ENCODE peak calls at places on chromosomes 16 and 17, in ten cellular contexts. One of them, this sample, is unnamed.

GRCh38 chr16:19346335-19346922 is 60.9 kb downstream of the CLEC19A start:
- DNase-seq in mesothelial cell of epicardium: no peak
- DNase-seq in chondrocyte: no peak
- DNase-seq in BE2C: no peak
- DNase-seq in heart right ventricle: no peak
- DNase-seq in AG09319: no peak
- DNase-seq in WTC11: no peak
- DNase-seq in SK-N-SH: no peak
- DNase-seq in Panc1: no peak
- DNase-seq in dorsolateral prefrontal cortex: no peak
- DNase-seq in this sample: no peak

GRCh38 chr17:81039854-81040758 is 5.2 kb downstream of the BAIAP2 start:
- DNase-seq in mesothelial cell of epicardium: no peak
- DNase-seq in chondrocyte: no peak
- DNase-seq in BE2C: peak
- DNase-seq in heart right ventricle: no peak
- DNase-seq in AG09319: no peak
- DNase-seq in WTC11: no peak
- DNase-seq in SK-N-SH: no peak
- DNase-seq in Panc1: no peak
- DNase-seq in dorsolateral prefrontal cortex: no peak
- DNase-seq in this sample: no peak

GRCh38 chr17:74464730-74465377 is 1.6 kb upstream of the CD300A start:
- DNase-seq in mesothelial cell of epicardium: no peak
- DNase-seq in chondrocyte: no peak
- DNase-seq in BE2C: no peak
- DNase-seq in heart right ventricle: no peak
- DNase-seq in AG09319: no peak
- DNase-seq in WTC11: no peak
- DNase-seq in SK-N-SH: no peak
- DNase-seq in Panc1: no peak
- DNase-seq in dorsolateral prefrontal cortex: no peak
- DNase-seq in this sample: no peak

GRCh38 chr17:57104461-57105175 is 19.6 kb downstream of the AKAP1 start:
- DNase-seq in mesothelial cell of epicardium: no peak
- DNase-seq in chondrocyte: no peak
- DNase-seq in BE2C: no peak
- DNase-seq in heart right ventricle: no peak
- DNase-seq in AG09319: no peak
- DNase-seq in WTC11: no peak
- DNase-seq in SK-N-SH: no peak
- DNase-seq in Panc1: no peak
- DNase-seq in dorsolateral prefrontal cortex: no peak
- DNase-seq in this sample: no peak

GRCh38 chr16:89873109-89873821 is at the start of gene TCF25:
- DNase-seq in mesothelial cell of epicardium: peak
- DNase-seq in chondrocyte: no peak
- DNase-seq in BE2C: peak
- DNase-seq in heart right ventricle: peak
- DNase-seq in AG09319: peak
- DNase-seq in WTC11: peak
- DNase-seq in SK-N-SH: peak
- DNase-seq in Panc1: peak
- DNase-seq in dorsolateral prefrontal cortex: peak
- DNase-seq in this sample: peak

GRCh38 chr17:60557805-60558204 is 31.8 kb upstream of the APPBP2 start:
- DNase-seq in mesothelial cell of epicardium: no peak
- DNase-seq in chondrocyte: no peak
- DNase-seq in BE2C: no peak
- DNase-seq in heart right ventricle: no peak
- DNase-seq in AG09319: no peak
- DNase-seq in WTC11: no peak
- DNase-seq in SK-N-SH: no peak
- DNase-seq in Panc1: no peak
- DNase-seq in dorsolateral prefrontal cortex: no peak
- DNase-seq in this sample: no peak

GRCh38 chr17:27651411-27652345 is 20.7 kb downstream of the LGALS9 start:
- DNase-seq in mesothelial cell of epicardium: no peak
- DNase-seq in chondrocyte: no peak
- DNase-seq in BE2C: peak
- DNase-seq in heart right ventricle: peak
- DNase-seq in AG09319: no peak
- DNase-seq in WTC11: peak
- DNase-seq in SK-N-SH: peak
- DNase-seq in Panc1: peak
- DNase-seq in dorsolateral prefrontal cortex: peak
- DNase-seq in this sample: peak

GRCh38 chr17:42252528-42253172 is 23.5 kb downstream of the STAT5B start:
- DNase-seq in mesothelial cell of epicardium: no peak
- DNase-seq in chondrocyte: no peak
- DNase-seq in BE2C: no peak
- DNase-seq in heart right ventricle: no peak
- DNase-seq in AG09319: no peak
- DNase-seq in WTC11: no peak
- DNase-seq in SK-N-SH: no peak
- DNase-seq in Panc1: peak
- DNase-seq in dorsolateral prefrontal cortex: no peak
- DNase-seq in this sample: no peak

GRCh38 chr17:75271955-75272847 is 1.2 kb upstream of the MIF4GD start:
- DNase-seq in mesothelial cell of epicardium: no peak
- DNase-seq in chondrocyte: no peak
- DNase-seq in BE2C: peak
- DNase-seq in heart right ventricle: peak
- DNase-seq in AG09319: no peak
- DNase-seq in WTC11: no peak
- DNase-seq in SK-N-SH: peak
- DNase-seq in Panc1: no peak
- DNase-seq in dorsolateral prefrontal cortex: no peak
- DNase-seq in this sample: no peak

GRCh38 chr16:4500283-4500682 is 24.1 kb downstream of the HMOX2 start:
- DNase-seq in mesothelial cell of epicardium: no peak
- DNase-seq in chondrocyte: no peak
- DNase-seq in BE2C: no peak
- DNase-seq in heart right ventricle: no peak
- DNase-seq in AG09319: no peak
- DNase-seq in WTC11: no peak
- DNase-seq in SK-N-SH: no peak
- DNase-seq in Panc1: no peak
- DNase-seq in dorsolateral prefrontal cortex: no peak
- DNase-seq in this sample: no peak

GRCh38 chr16:85037050-85037410 is 9.4 kb downstream of the KIAA0513 start:
- DNase-seq in mesothelial cell of epicardium: no peak
- DNase-seq in chondrocyte: no peak
- DNase-seq in BE2C: no peak
- DNase-seq in heart right ventricle: no peak
- DNase-seq in AG09319: no peak
- DNase-seq in WTC11: no peak
- DNase-seq in SK-N-SH: no peak
- DNase-seq in Panc1: peak
- DNase-seq in dorsolateral prefrontal cortex: no peak
- DNase-seq in this sample: no peak

DNA sequence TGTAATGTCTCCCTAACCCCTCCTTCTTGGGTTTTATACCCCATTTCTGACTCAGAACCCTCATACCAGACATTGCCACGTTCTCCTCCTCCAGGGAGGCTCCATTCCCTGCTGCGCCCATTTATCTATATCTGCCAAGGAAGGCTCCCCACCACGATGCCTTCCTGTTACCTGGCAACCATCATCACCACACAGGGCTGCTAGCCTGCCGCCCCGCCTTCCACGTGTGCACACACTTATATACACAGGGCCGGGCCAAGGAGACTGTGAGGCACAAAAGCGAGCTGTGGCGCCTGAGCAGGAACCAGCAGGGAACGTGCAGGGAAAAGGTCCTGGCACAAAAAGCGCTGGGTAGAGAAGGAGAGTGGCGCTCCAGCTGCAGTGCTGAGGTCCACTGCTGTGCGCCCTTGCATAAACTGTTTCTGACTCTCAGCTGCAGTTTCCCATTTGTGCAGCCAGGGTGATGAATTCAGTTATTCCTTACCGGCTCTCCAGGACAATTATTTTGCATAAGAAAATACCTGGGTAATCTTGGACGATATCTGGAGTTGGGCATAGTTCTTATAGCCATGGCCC is 261.7 kb downstream of the CBLN1 start:
- DNase-seq in mesothelial cell of epicardium: no peak
- DNase-seq in chondrocyte: no peak
- DNase-seq in BE2C: no peak
- DNase-seq in heart right ventricle: no peak
- DNase-seq in AG09319: no peak
- DNase-seq in WTC11: no peak
- DNase-seq in SK-N-SH: no peak
- DNase-seq in Panc1: no peak
- DNase-seq in dorsolateral prefrontal cortex: peak
- DNase-seq in this sample: no peak
- TF ChIP-seq CTCF in mesothelial cell of epicardium: no peak
- TF ChIP-seq CTCF in chondrocyte: no peak
- TF ChIP-seq CTCF in BE2C: no peak
- TF ChIP-seq CTCF in heart right ventricle: no peak
- TF ChIP-seq CTCF in AG09319: no peak
- TF ChIP-seq CTCF in WTC11: no peak
- TF ChIP-seq CTCF in SK-N-SH: no peak
- TF ChIP-seq CTCF in Panc1: no peak
- TF ChIP-seq CTCF in dorsolateral prefrontal cortex: no peak
- TF ChIP-seq CTCF in this sample: no peak

GRCh38 chr17:2194778-2195417 is 108.7 kb downstream of the SMG6 start:
- DNase-seq in mesothelial cell of epicardium: no peak
- DNase-seq in chondrocyte: no peak
- DNase-seq in BE2C: no peak
- DNase-seq in heart right ventricle: no peak
- DNase-seq in AG09319: no peak
- DNase-seq in WTC11: peak
- DNase-seq in SK-N-SH: no peak
- DNase-seq in Panc1: no peak
- DNase-seq in dorsolateral prefrontal cortex: no peak
- DNase-seq in this sample: no peak

GRCh38 chr17:2191227-2191626 is 112.4 kb downstream of the SMG6 start:
- DNase-seq in mesothelial cell of epicardium: no peak
- DNase-seq in chondrocyte: no peak
- DNase-seq in BE2C: no peak
- DNase-seq in heart right ventricle: no peak
- DNase-seq in AG09319: no peak
- DNase-seq in WTC11: no peak
- DNase-seq in SK-N-SH: no peak
- DNase-seq in Panc1: no peak
- DNase-seq in dorsolateral prefrontal cortex: no peak
- DNase-seq in this sample: no peak

GRCh38 chr17:2191785-2192184 is 111.8 kb downstream of the SMG6 start:
- DNase-seq in mesothelial cell of epicardium: no peak
- DNase-seq in chondrocyte: no peak
- DNase-seq in BE2C: no peak
- DNase-seq in heart right ventricle: no peak
- DNase-seq in AG09319: no peak
- DNase-seq in WTC11: no peak
- DNase-seq in SK-N-SH: no peak
- DNase-seq in Panc1: no peak
- DNase-seq in dorsolateral prefrontal cortex: no peak
- DNase-seq in this sample: no peak

GRCh38 chr17:2190014-2190413 is 113.6 kb downstream of the SMG6 start:
- DNase-seq in mesothelial cell of epicardium: no peak
- DNase-seq in chondrocyte: no peak
- DNase-seq in BE2C: no peak
- DNase-seq in heart right ventricle: no peak
- DNase-seq in AG09319: no peak
- DNase-seq in WTC11: no peak
- DNase-seq in SK-N-SH: no peak
- DNase-seq in Panc1: no peak
- DNase-seq in dorsolateral prefrontal cortex: no peak
- DNase-seq in this sample: no peak

DNA sequence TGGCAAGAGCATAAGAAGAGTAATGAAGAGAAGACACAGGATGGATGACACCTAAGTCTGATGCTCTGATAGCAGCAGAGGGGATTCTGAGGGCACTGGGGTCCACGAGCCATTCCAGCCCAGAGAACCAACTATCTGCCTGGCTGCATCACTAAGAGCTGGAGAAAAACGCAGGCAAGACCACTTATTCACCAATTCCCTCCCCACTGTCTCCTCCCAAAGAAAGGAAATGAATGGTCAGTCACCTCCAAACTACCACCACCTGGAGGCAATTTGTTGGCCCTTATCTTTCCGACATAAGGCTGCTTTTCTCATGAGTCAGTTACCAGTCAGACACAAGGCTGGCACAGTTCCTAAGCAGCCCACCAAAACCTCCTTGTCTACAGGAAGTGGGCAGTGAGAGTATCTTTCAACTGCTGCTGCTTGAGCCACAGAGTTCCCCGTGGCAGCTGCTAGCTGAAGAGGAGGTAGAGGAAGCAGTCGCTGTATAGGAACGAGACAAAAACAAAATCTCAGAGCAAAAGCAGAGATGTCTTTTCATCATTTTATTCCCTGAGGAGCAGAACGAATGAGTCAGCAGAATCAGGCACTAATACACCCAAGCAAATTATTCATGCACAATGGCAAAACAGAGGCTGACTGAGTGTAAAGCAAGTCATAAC is 111.1 kb downstream of the SMG6 start:
- DNase-seq in mesothelial cell of epicardium: no peak
- DNase-seq in chondrocyte: no peak
- DNase-seq in BE2C: peak
- DNase-seq in heart right ventricle: no peak
- DNase-seq in AG09319: peak
- DNase-seq in WTC11: no peak
- DNase-seq in SK-N-SH: peak
- DNase-seq in Panc1: no peak
- DNase-seq in dorsolateral prefrontal cortex: no peak
- DNase-seq in this sample: no peak
- TF ChIP-seq CTCF in mesothelial cell of epicardium: no peak
- TF ChIP-seq CTCF in chondrocyte: no peak
- TF ChIP-seq CTCF in BE2C: no peak
- TF ChIP-seq CTCF in heart right ventricle: no peak
- TF ChIP-seq CTCF in AG09319: no peak
- TF ChIP-seq CTCF in WTC11: no peak
- TF ChIP-seq CTCF in SK-N-SH: no peak
- TF ChIP-seq CTCF in Panc1: no peak
- TF ChIP-seq CTCF in dorsolateral prefrontal cortex: no peak
- TF ChIP-seq CTCF in this sample: no peak

DNA sequence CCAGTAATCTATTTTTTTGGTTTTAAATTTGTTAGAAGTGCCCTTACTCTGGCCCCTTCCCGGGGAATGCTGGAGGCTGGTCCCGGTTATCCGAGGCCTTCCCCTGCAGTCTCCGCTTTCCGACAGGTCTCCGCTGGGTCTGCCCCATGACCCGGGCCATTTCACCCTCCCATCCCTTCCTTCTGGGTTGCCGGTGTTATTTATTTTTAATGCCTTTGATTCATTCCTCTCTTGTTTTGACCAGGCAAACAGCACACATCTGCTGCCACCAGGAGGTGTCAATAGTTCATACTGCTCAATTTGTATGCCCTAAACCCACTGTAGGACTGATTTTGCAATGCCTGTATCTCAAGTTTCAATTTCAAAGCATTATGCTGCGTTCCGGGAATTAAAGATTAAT is 113.2 kb upstream of the IRX5 start:
- DNase-seq in mesothelial cell of epicardium: no peak
- DNase-seq in chondrocyte: no peak
- DNase-seq in BE2C: no peak
- DNase-seq in heart right ventricle: no peak
- DNase-seq in AG09319: no peak
- DNase-seq in WTC11: no peak
- DNase-seq in SK-N-SH: peak
- DNase-seq in Panc1: no peak
- DNase-seq in dorsolateral prefrontal cortex: no peak
- DNase-seq in this sample: peak
- TF ChIP-seq CTCF in mesothelial cell of epicardium: no peak
- TF ChIP-seq CTCF in chondrocyte: peak
- TF ChIP-seq CTCF in BE2C: peak
- TF ChIP-seq CTCF in heart right ventricle: peak
- TF ChIP-seq CTCF in AG09319: peak
- TF ChIP-seq CTCF in WTC11: no peak
- TF ChIP-seq CTCF in SK-N-SH: peak
- TF ChIP-seq CTCF in Panc1: peak
- TF ChIP-seq CTCF in dorsolateral prefrontal cortex: no peak
- TF ChIP-seq CTCF in this sample: peak

GRCh38 chr16:88454315-88455057 is 1.4 kb downstream of the ZFPM1 start:
- DNase-seq in mesothelial cell of epicardium: no peak
- DNase-seq in chondrocyte: no peak
- DNase-seq in BE2C: no peak
- DNase-seq in heart right ventricle: no peak
- DNase-seq in AG09319: no peak
- DNase-seq in WTC11: no peak
- DNase-seq in SK-N-SH: peak
- DNase-seq in Panc1: no peak
- DNase-seq in dorsolateral prefrontal cortex: no peak
- DNase-seq in this sample: peak
- TF ChIP-seq CTCF in mesothelial cell of epicardium: no peak
- TF ChIP-seq CTCF in chondrocyte: no peak
- TF ChIP-seq CTCF in BE2C: no peak
- TF ChIP-seq CTCF in heart right ventricle: no peak
- TF ChIP-seq CTCF in AG09319: no peak
- TF ChIP-seq CTCF in WTC11: no peak
- TF ChIP-seq CTCF in SK-N-SH: peak
- TF ChIP-seq CTCF in Panc1: no peak
- TF ChIP-seq CTCF in dorsolateral prefrontal cortex: no peak
- TF ChIP-seq CTCF in this sample: no peak

This sample was measured in endothelial cell.